ENCODE peak calls at places on chromosome 4, in six cellular contexts. One of them, this sample, is unnamed.

GRCh38 chr4:3716034-3716875 is 49.9 kb upstream of the ADRA2C start:
- DNase-seq in AG10803: no peak
- DNase-seq in M059J: no peak
- DNase-seq in iris pigment epithelial cell: no peak
- DNase-seq in GOT3: no peak
- DNase-seq in brain microvascular endothelial cell: no peak
- DNase-seq in this sample: no peak

GRCh38 chr4:138707746-138708145 is 307.8 kb upstream of the NOCT start:
- DNase-seq in AG10803: no peak
- DNase-seq in M059J: no peak
- DNase-seq in iris pigment epithelial cell: no peak
- DNase-seq in GOT3: no peak
- DNase-seq in brain microvascular endothelial cell: no peak
- DNase-seq in this sample: peak

GRCh38 chr4:153241295-153241694 is 37.1 kb downstream of the TRIM2 start:
- DNase-seq in AG10803: no peak
- DNase-seq in M059J: no peak
- DNase-seq in iris pigment epithelial cell: no peak
- DNase-seq in GOT3: no peak
- DNase-seq in brain microvascular endothelial cell: no peak
- DNase-seq in this sample: no peak

GRCh38 chr4:164408831-164409230 is 345.1 kb upstream of the SMIM31 start:
- DNase-seq in AG10803: no peak
- DNase-seq in M059J: no peak
- DNase-seq in iris pigment epithelial cell: no peak
- DNase-seq in GOT3: no peak
- DNase-seq in brain microvascular endothelial cell: no peak
- DNase-seq in this sample: no peak

GRCh38 chr4:111781611-111782010 is 363.6 kb upstream of the FAM241A start:
- DNase-seq in AG10803: no peak
- DNase-seq in M059J: peak
- DNase-seq in iris pigment epithelial cell: peak
- DNase-seq in GOT3: no peak
- DNase-seq in brain microvascular endothelial cell: no peak
- DNase-seq in this sample: no peak

GRCh38 chr4:2060578-2061207 is 1.6 kb downstream of the NAT8L start:
- DNase-seq in AG10803: no peak
- DNase-seq in M059J: no peak
- DNase-seq in iris pigment epithelial cell: no peak
- DNase-seq in GOT3: no peak
- DNase-seq in brain microvascular endothelial cell: no peak
- DNase-seq in this sample: no peak

GRCh38 chr4:3725936-3726895 is 40.0 kb upstream of the ADRA2C start:
- DNase-seq in AG10803: no peak
- DNase-seq in M059J: peak
- DNase-seq in iris pigment epithelial cell: no peak
- DNase-seq in GOT3: no peak
- DNase-seq in brain microvascular endothelial cell: no peak
- DNase-seq in this sample: no peak

GRCh38 chr4:136036744-136037143 is 1495.5 kb downstream of the PCDH18 start:
- DNase-seq in AG10803: no peak
- DNase-seq in M059J: peak
- DNase-seq in iris pigment epithelial cell: peak
- DNase-seq in GOT3: no peak
- DNase-seq in brain microvascular endothelial cell: peak
- DNase-seq in this sample: peak

GRCh38 chr4:25879091-25879584 is 16.4 kb upstream of the SEL1L3 start:
- DNase-seq in AG10803: no peak
- DNase-seq in M059J: no peak
- DNase-seq in iris pigment epithelial cell: no peak
- DNase-seq in GOT3: no peak
- DNase-seq in brain microvascular endothelial cell: no peak
- DNase-seq in this sample: no peak

GRCh38 chr4:26596843-26597242 is 13.0 kb downstream of the TBC1D19 start:
- DNase-seq in AG10803: no peak
- DNase-seq in M059J: no peak
- DNase-seq in iris pigment epithelial cell: no peak
- DNase-seq in GOT3: no peak
- DNase-seq in brain microvascular endothelial cell: no peak
- DNase-seq in this sample: no peak

GRCh38 chr4:1499465-1499864 is 93.2 kb upstream of the NKX1-1 start:
- DNase-seq in AG10803: no peak
- DNase-seq in M059J: no peak
- DNase-seq in iris pigment epithelial cell: no peak
- DNase-seq in GOT3: no peak
- DNase-seq in brain microvascular endothelial cell: no peak
- DNase-seq in this sample: no peak

GRCh38 chr4:176588436-176588835 is 204.3 kb downstream of the VEGFC start:
- DNase-seq in AG10803: no peak
- DNase-seq in M059J: no peak
- DNase-seq in iris pigment epithelial cell: no peak
- DNase-seq in GOT3: no peak
- DNase-seq in brain microvascular endothelial cell: no peak
- DNase-seq in this sample: no peak

GRCh38 chr4:138644322-138644721 is 371.3 kb upstream of the NOCT start:
- DNase-seq in AG10803: no peak
- DNase-seq in M059J: no peak
- DNase-seq in iris pigment epithelial cell: no peak
- DNase-seq in GOT3: no peak
- DNase-seq in brain microvascular endothelial cell: no peak
- DNase-seq in this sample: no peak

GRCh38 chr4:3062466-3062865 is 11.9 kb downstream of the HTT-AS start:
- DNase-seq in AG10803: peak
- DNase-seq in M059J: peak
- DNase-seq in iris pigment epithelial cell: peak
- DNase-seq in GOT3: no peak
- DNase-seq in brain microvascular endothelial cell: peak
- DNase-seq in this sample: peak

GRCh38 chr4:40367451-40367850 is 32.3 kb downstream of the CHRNA9 start:
- DNase-seq in AG10803: peak
- DNase-seq in M059J: no peak
- DNase-seq in iris pigment epithelial cell: no peak
- DNase-seq in GOT3: no peak
- DNase-seq in brain microvascular endothelial cell: no peak
- DNase-seq in this sample: peak

GRCh38 chr4:127400736-127401346 is 231.9 kb upstream of the INTU start:
- DNase-seq in AG10803: peak
- DNase-seq in M059J: peak
- DNase-seq in iris pigment epithelial cell: peak
- DNase-seq in GOT3: no peak
- DNase-seq in brain microvascular endothelial cell: peak
- DNase-seq in this sample: peak

GRCh38 chr4:1041147-1041935 is 29.9 kb downstream of the FGFRL1 start:
- DNase-seq in AG10803: peak
- DNase-seq in M059J: peak
- DNase-seq in iris pigment epithelial cell: peak
- DNase-seq in GOT3: no peak
- DNase-seq in brain microvascular endothelial cell: peak
- DNase-seq in this sample: peak

GRCh38 chr4:38330321-38330720 is 333.7 kb upstream of the KLF3 start:
- DNase-seq in AG10803: no peak
- DNase-seq in M059J: no peak
- DNase-seq in iris pigment epithelial cell: no peak
- DNase-seq in GOT3: no peak
- DNase-seq in brain microvascular endothelial cell: no peak
- DNase-seq in this sample: no peak

GRCh38 chr4:101807351-101807750 is 16.8 kb downstream of the BANK1 start:
- DNase-seq in AG10803: no peak
- DNase-seq in M059J: no peak
- DNase-seq in iris pigment epithelial cell: no peak
- DNase-seq in GOT3: no peak
- DNase-seq in brain microvascular endothelial cell: no peak
- DNase-seq in this sample: no peak

This sample was measured in fibroblast of mammary gland.